ENCODE peak calls at places on chromosome 10, in seven cellular contexts. M is hypothalamus; B is NCI-H1417; R is NCI-H1092; E is retina; G is effector CD4-positive, alpha-beta T cell; L is hepatic stellate cell. A is an unnamed sample.

GRCh38 chr10:88194041-88194887 is 330.8 kb downstream of the PTEN start:
- DNase-seq in M (no peak), B (no peak), R (no peak), E (no peak), G (peak; percentile 17), L (no peak), A (no peak)

GRCh38 chr10:91788527-91788926 is 9.7 kb upstream of the TNKS2 start:
- DNase-seq in M (no peak), B (no peak), R (no peak), E (no peak), G (no peak), L (no peak), A (no peak)

GRCh38 chr10:30671011-30671616 is 41.6 kb upstream of the LYZL2 start:
- DNase-seq in M (peak; percentile 0), B (peak; percentile 49), R (peak; percentile 35), E (peak; percentile 65), G (no peak), L (peak; percentile 40), A (peak; percentile 15)

GRCh38 chr10:23452010-23452655 is 13.3 kb downstream of the OTUD1 start:
- DNase-seq in M (no peak), B (no peak), R (no peak), E (no peak), G (no peak), L (no peak), A (no peak)

GRCh38 chr10:60281331-60281730 is 108.3 kb downstream of the ANK3 start:
- DNase-seq in M (no peak), B (no peak), R (no peak), E (no peak), G (no peak), L (no peak), A (no peak)

GRCh38 chr10:111076191-111076681 is 593 bp upstream of the ADRA2A start:
- DNase-seq in M (peak; percentile 64), B (peak; percentile 57), R (peak; percentile 12), E (peak; percentile 94), G (peak; percentile 18), L (peak; percentile 66), A (no peak)

GRCh38 chr10:96641896-96642295 is 55.1 kb upstream of the TM9SF3 start:
- DNase-seq in M (no peak), B (no peak), R (no peak), E (no peak), G (no peak), L (no peak), A (no peak)

GRCh38 chr10:14742815-14743214 is 31.9 kb downstream of the FAM107B start:
- DNase-seq in M (no peak), B (no peak), R (no peak), E (no peak), G (no peak), L (no peak), A (no peak)

GRCh38 chr10:102511562-102512274 is 7.9 kb downstream of the SUFU start:
- DNase-seq in M (no peak), B (no peak), R (no peak), E (no peak), G (no peak), L (no peak), A (no peak)

GRCh38 chr10:108696792-108697477 is 1226.4 kb downstream of the XPNPEP1 start:
- DNase-seq in M (no peak), B (no peak), R (no peak), E (no peak), G (no peak), L (no peak), A (no peak)

GRCh38 chr10:86311900-86312299 is 54.7 kb downstream of the GRID1 start:
- DNase-seq in M (no peak), B (no peak), R (no peak), E (no peak), G (no peak), L (no peak), A (no peak)

GRCh38 chr10:105707603-105708002 is 1066.5 kb downstream of the SORCS3 start:
- DNase-seq in M (no peak), B (no peak), R (no peak), E (no peak), G (no peak), L (no peak), A (no peak)

GRCh38 chr10:128007017-128007416 is 100.1 kb downstream of the PTPRE start:
- DNase-seq in M (no peak), B (no peak), R (no peak), E (no peak), G (no peak), L (no peak), A (no peak)

GRCh38 chr10:124975977-124976514 is 34.1 kb downstream of the ZRANB1 start:
- DNase-seq in M (no peak), B (no peak), R (no peak), E (no peak), G (no peak), L (no peak), A (no peak)

A was measured in tibial nerve.